ENCODE peak calls at places on chromosomes 6 and 20, in four cellular contexts. X is NCI-H1417 treated with DMSO at 0.1 percent for 48 hours; M is stimulated activated CD8-positive, alpha-beta memory T cell treated with anti-CD3 and anti-CD28 coated beads, Interleukin-7, amount 100 ng/mL, for 1 hour; Q is T-helper 2 cell. B is an unnamed sample.

GRCh38 chr6:21240709-21241108 is 352.8 kb upstream of the SOX4 start:
- DNase-seq in M (no peak), Q (no peak), X (no peak), B (no peak)

GRCh38 chr6:73030257-73030656 is 195.0 kb downstream of the KHDC1L start:
- DNase-seq in X (no peak), Q (no peak), M (no peak), B (no peak)

GRCh38 chr20:10449270-10449669 is 14.2 kb downstream of the SLX4IP start:
- DNase-seq in Q (no peak), X (no peak), M (no peak), B (no peak)

GRCh38 chr20:46894579-46894958 is at the start of gene EYA2:
- DNase-seq in Q (no peak), M (no peak), X (no peak), B (no peak)

GRCh38 chr6:99013145-99013544 is 65.4 kb upstream of the FBXL4 start:
- DNase-seq in M (no peak), X (no peak), Q (no peak), B (no peak)

GRCh38 chr20:8330785-8331699 is 199.0 kb downstream of the PLCB1 start:
- DNase-seq in X (no peak), Q (no peak), M (no peak), B (no peak)

GRCh38 chr6:146785001-146785585 is 186.3 kb downstream of the ADGB start:
- DNase-seq in Q (no peak), X (peak), M (no peak), B (peak)

GRCh38 chr20:50636601-50637539 is 54.5 kb downstream of the RIPOR3 start:
- DNase-seq in X (no peak), Q (no peak), M (no peak), B (no peak)

GRCh38 chr6:148935705-148936306 is 189.0 kb downstream of the UST start:
- DNase-seq in Q (no peak), M (no peak), X (no peak), B (no peak)

GRCh38 chr20:8151371-8151770 is 19.3 kb downstream of the PLCB1 start:
- DNase-seq in M (no peak), X (no peak), Q (no peak), B (no peak)

GRCh38 chr6:25487012-25487411 is 165.0 kb upstream of the SCGN start:
- DNase-seq in X (no peak), Q (no peak), M (no peak), B (peak)

GRCh38 chr20:25461766-25462165 is 54.3 kb downstream of the GINS1 start:
- DNase-seq in M (no peak), Q (no peak), X (no peak), B (no peak)